ENCODE peak calls at places on chromosomes 5 and 9, in seven cellular contexts. K is A549, C is suprapubic skin, Y is uterus, Q is prostate gland, E is stomach, J is transverse colon. T is an unnamed sample.
A peak's percentile ranks its signal among the peaks of the same experiment; 100 is the strongest.

GRCh38 chr5:5585751-5586341 is 163.4 kb downstream of the ICE1 start:
- DNase-seq in K (no peak), C (no peak), Y (no peak), Q (no peak), E (no peak), J (no peak), T (no peak)

GRCh38 chr5:54894957-54895815 is 90.2 kb downstream of the ESM1 start:
- DNase-seq in K (no peak), C (no peak), Y (no peak), Q (no peak), E (no peak), J (no peak), T (no peak)

GRCh38 chr5:149694007-149694406 is 36.1 kb upstream of the PPARGC1B start:
- DNase-seq in K (no peak), C (no peak), Y (no peak), Q (no peak), E (no peak), J (no peak), T (no peak)

GRCh38 chr5:127995556-127995955 is 88.0 kb upstream of the SLC12A2 start:
- DNase-seq in K (no peak), C (no peak), Y (no peak), Q (no peak), E (no peak), J (no peak), T (no peak)

GRCh38 chr5:146338774-146339714 is at the start of gene POU4F3:
- DNase-seq in K (no peak), C (no peak), Y (no peak), Q (no peak), E (no peak), J (no peak), T (no peak)

GRCh38 chr5:107979272-107979671 is 308.5 kb upstream of the EFNA5 start:
- DNase-seq in K (no peak), C (no peak), Y (no peak), Q (no peak), E (no peak), J (no peak), T (no peak)

GRCh38 chr9:120439147-120439546 is 140.8 kb downstream of the CDK5RAP2 start:
- DNase-seq in K (peak; percentile 38), C (no peak), Y (no peak), Q (no peak), E (no peak), J (no peak), T (no peak)

GRCh38 chr9:129316281-129317030 is 138.4 kb upstream of the IER5L start:
- DNase-seq in K (no peak), C (peak; percentile 69), Y (no peak), Q (no peak), E (no peak), J (no peak), T (no peak)

GRCh38 chr5:73265641-73266040 is 92.6 kb downstream of the TMEM174 start:
- DNase-seq in K (no peak), C (no peak), Y (no peak), Q (no peak), E (no peak), J (no peak), T (no peak)

GRCh38 chr5:113804943-113805342 is 291.4 kb downstream of the YTHDC2 start:
- DNase-seq in K (no peak), C (no peak), Y (no peak), Q (no peak), E (no peak), J (no peak), T (no peak)

GRCh38 chr5:172509405-172509781 is 55.1 kb upstream of the SH3PXD2B start:
- DNase-seq in K (no peak), C (peak; percentile 59), Y (peak; percentile 13), Q (no peak), E (no peak), J (peak; percentile 4), T (peak; percentile 5)

GRCh38 chr9:125435776-125436612 is 174.4 kb downstream of the GAPVD1 start:
- DNase-seq in K (no peak), C (peak; percentile 48), Y (no peak), Q (no peak), E (no peak), J (no peak), T (no peak)

GRCh38 chr5:125100342-125100741 is 353.9 kb upstream of the ZNF608 start:
- DNase-seq in K (no peak), C (no peak), Y (no peak), Q (no peak), E (no peak), J (no peak), T (no peak)

GRCh38 chr5:33241826-33242225 is 198.9 kb upstream of the TARS1 start:
- DNase-seq in K (no peak), C (no peak), Y (no peak), Q (no peak), E (no peak), J (no peak), T (no peak)

GRCh38 chr9:115373000-115373709 is 255.2 kb upstream of the TNC start:
- DNase-seq in K (peak; percentile 82), C (no peak), Y (no peak), Q (no peak), E (peak; percentile 38), J (no peak), T (no peak)

GRCh38 chr5:41193462-41194166 is 19.7 kb downstream of the C6 start:
- DNase-seq in K (no peak), C (peak; percentile 98), Y (peak; percentile 96), Q (peak; percentile 94), E (peak; percentile 99), J (peak; percentile 91), T (peak; percentile 94)

GRCh38 chr9:125375820-125376219 is 114.2 kb downstream of the GAPVD1 start:
- DNase-seq in K (no peak), C (no peak), Y (no peak), Q (no peak), E (no peak), J (no peak), T (no peak)

GRCh38 chr9:77945798-77946197 is 85.8 kb downstream of the GNAQ start:
- DNase-seq in K (no peak), C (no peak), Y (no peak), Q (no peak), E (no peak), J (no peak), T (no peak)

GRCh38 chr9:77939149-77939668 is 92.4 kb downstream of the GNAQ start:
- DNase-seq in K (no peak), C (no peak), Y (no peak), Q (no peak), E (no peak), J (no peak), T (no peak)

GRCh38 chr9:77946969-77947368 is 84.6 kb downstream of the GNAQ start:
- DNase-seq in K (no peak), C (no peak), Y (no peak), Q (peak; percentile 18), E (peak; percentile 48), J (peak; percentile 49), T (no peak)

GRCh38 chr9:77943053-77943452 is 88.6 kb downstream of the GNAQ start:
- DNase-seq in K (no peak), C (no peak), Y (no peak), Q (no peak), E (no peak), J (no peak), T (no peak)

DNA sequence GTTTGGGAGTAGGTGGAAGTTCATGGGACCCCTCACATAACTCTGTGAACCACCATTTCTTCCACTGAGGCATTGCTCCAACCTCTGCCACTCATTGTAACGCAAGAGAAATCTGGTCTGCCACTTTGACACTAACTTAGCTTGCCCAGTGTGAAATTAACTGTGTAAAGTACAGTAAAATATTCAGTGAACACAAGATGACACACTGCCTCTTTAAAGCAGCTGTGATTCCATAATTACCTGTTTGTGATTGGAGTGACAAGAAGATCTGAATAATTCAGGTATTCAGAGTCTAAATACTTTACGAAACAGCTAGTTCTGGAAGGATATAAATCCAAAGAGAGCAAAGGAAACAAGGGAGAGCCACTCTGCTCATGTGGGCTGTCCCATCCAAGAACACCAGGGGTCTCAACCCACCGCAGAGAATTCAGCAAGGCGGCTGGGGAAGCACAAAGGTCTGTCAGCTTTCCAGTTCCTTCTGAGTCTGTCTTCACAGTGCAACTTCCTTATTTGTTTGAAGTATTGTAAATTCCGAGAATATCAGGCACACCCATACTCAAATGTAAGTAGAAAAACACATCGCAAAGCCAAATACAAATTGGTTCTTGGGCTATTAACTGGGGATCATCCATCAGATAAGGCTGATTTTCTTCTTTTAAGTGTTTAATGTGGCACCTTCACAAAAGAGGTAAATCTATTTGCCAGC is 86.9 kb downstream of the GNAQ start:
- DNase-seq in K (no peak), C (no peak), Y (no peak), Q (peak; percentile 12), E (no peak), J (peak; percentile 55), T (no peak)
- H3K4me1 ChIP-seq in K (peaks cover 24% of the 10 kb centered on the region), C (peaks cover 50% of the 10 kb centered on the region), Y (peaks cover 5% of the 10 kb centered on the region), Q (peaks cover 7% of the 10 kb centered on the region), E (peaks cover 66% of the 10 kb centered on the region), J (peaks cover 70% of the 10 kb centered on the region), T (peaks cover 52% of the 10 kb centered on the region)

GRCh38 chr5:158895573-158895972 is 204.1 kb downstream of the EBF1 start:
- DNase-seq in K (no peak), C (no peak), Y (no peak), Q (no peak), E (no peak), J (no peak), T (no peak)
- H3K27ac ChIP-seq in K (no peak overlapping the region), C (no peak overlapping the region), Y (peak overlapping the region; percentile 22), Q (no peak overlapping the region), E (no peak overlapping the region), J (no peak overlapping the region), T (no peak overlapping the region)

DNA sequence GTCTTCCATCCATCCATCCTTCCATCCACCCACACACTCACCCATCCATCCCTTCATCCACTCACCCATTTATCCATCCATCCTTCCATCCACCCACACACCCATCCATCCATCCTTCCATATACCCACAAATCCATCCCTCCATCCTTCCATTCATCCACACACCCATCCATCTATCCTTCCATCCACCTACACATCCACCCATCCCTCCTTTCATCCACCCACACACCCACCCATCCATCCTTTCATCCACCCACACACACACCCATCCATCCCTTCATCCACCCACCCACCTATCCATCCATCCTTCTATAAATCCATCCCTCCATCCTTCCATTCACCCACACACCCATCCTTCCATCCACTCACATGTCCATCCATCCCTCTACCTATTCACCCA is 23.6 kb downstream of the DRD1 start:
- DNase-seq in K (no peak), C (no peak), Y (no peak), Q (no peak), E (no peak), J (no peak), T (no peak)
- TF ChIP-seq POLR2A in K (no peak), C (no peak), Y (no peak), Q (no peak), E (no peak), J (no peak), T (no peak)

DNA sequence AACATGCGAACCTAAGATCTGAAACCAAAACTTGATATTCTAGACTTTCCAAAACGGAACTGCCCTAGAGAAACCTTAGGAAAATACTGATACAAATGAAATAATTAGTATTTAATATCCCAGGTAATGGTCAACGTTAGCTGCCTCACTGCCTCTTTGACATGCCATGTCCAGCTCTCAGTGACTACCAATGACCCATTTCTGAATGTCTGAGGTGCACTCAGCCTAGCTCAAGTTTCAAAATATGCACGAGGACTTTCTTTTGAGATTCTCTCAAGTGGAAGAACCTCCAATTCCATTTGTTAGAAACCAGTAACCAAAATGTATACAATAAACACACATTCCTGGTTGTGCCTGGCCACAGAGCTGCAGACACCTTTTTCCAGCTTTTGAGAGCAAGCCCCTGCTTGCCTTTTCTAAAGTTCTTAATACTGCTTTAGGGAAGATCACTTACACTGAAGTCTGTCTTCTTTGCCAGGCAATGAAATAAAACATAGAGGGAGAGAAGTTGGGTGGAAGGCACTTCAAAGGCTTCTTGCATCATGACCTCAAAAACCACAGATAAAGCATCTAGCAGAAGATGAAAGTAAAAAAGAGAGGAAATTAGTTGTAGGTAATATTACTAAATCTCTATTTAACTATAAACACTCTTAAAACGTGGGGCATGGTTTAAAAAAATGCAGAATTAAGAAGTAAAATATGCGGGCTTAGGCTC is 87.9 kb downstream of the MRPS27 start:
- DNase-seq in K (no peak), C (no peak), Y (no peak), Q (peak; percentile 37), E (no peak), J (no peak), T (no peak)
- H3K4me1 ChIP-seq in K (peaks cover 16% of the 10 kb centered on the region), C (peaks cover 32% of the 10 kb centered on the region), Y (peaks cover 7% of the 10 kb centered on the region), Q (no peaks in the 10 kb centered on the region), E (peaks cover 19% of the 10 kb centered on the region), J (no peaks in the 10 kb centered on the region), T (no peaks in the 10 kb centered on the region)

T was measured in upper lobe of left lung.